ENCODE peak calls at places on chromosome 15, in eight cellular contexts. I, H, Q, J, V, O, E and Z are unnamed samples.
A peak's percentile ranks its signal among the peaks of the same experiment; 100 is the strongest.

GRCh38 chr15:61816856-61817255 is 243.4 kb downstream of the VPS13C start:
- DNase-seq in O (no peak), E (no peak), V (no peak), Q (no peak), J (no peak), H (no peak), I (no peak), Z (no peak)

GRCh38 chr15:101437618-101438481 is 51.7 kb downstream of the PCSK6 start:
- DNase-seq in Q (no peak), V (no peak), H (no peak), I (no peak), E (no peak), J (no peak), O (no peak), Z (no peak)

GRCh38 chr15:98150084-98150483 is 189.6 kb downstream of the ARRDC4 start:
- DNase-seq in Q (no peak), I (no peak), V (no peak), H (no peak), O (no peak), E (no peak), J (no peak), Z (no peak)

GRCh38 chr15:51681303-51681963 is at the start of gene SCG3:
- DNase-seq in J (peak; percentile 47), V (peak; percentile 68), H (peak; percentile 80), E (peak; percentile 99), Q (peak; percentile 65), O (peak; percentile 85), I (peak; percentile 81), Z (peak; percentile 97)

GRCh38 chr15:96329403-96329981 is 1.0 kb upstream of the NR2F2 start:
- DNase-seq in Q (no peak), H (no peak), E (no peak), V (peak; percentile 59), I (no peak), O (peak; percentile 19), J (no peak), Z (peak; percentile 13)

GRCh38 chr15:41048397-41048796 is 67.7 kb downstream of the INO80 start:
- DNase-seq in Q (no peak), E (no peak), V (no peak), I (no peak), O (no peak), H (no peak), J (peak; percentile 21), Z (no peak)

GRCh38 chr15:98009169-98009568 is 48.7 kb downstream of the ARRDC4 start:
- DNase-seq in O (no peak), V (no peak), Q (no peak), H (no peak), E (no peak), J (no peak), I (peak; percentile 45), Z (no peak)

GRCh38 chr15:29270976-29271375 is 1.4 kb upstream of the NSMCE3 start:
- DNase-seq in I (peak; percentile 28), Q (peak; percentile 55), E (no peak), H (no peak), V (peak; percentile 13), J (no peak), O (no peak), Z (no peak)

GRCh38 chr15:30859091-30859874 is 44.4 kb upstream of the FAN1 start:
- DNase-seq in H (peak; percentile 47), E (no peak), V (peak; percentile 16), Q (peak; percentile 29), J (peak; percentile 14), I (no peak), O (no peak), Z (peak; percentile 49)

GRCh38 chr15:38551720-38552627 is 12.6 kb downstream of the RASGRP1 start:
- DNase-seq in E (no peak), J (no peak), V (no peak), H (no peak), I (no peak), Q (no peak), O (no peak), Z (no peak)

GRCh38 chr15:25058080-25058785 is 103.4 kb downstream of the SNRPN start:
- DNase-seq in H (no peak), V (no peak), I (no peak), E (peak; percentile 17), Q (no peak), O (no peak), J (no peak), Z (no peak)
- H3K9me3 ChIP-seq in H (no peaks in the 10 kb centered on the region), V (peaks cover 32% of the 10 kb centered on the region), I (peaks cover 98% of the 10 kb centered on the region), E (peaks cover 92% of the 10 kb centered on the region), Q (peaks cover 100% of the 10 kb centered on the region), O (peaks cover 26% of the 10 kb centered on the region), J (peaks cover 100% of the 10 kb centered on the region), Z (peaks cover 40% of the 10 kb centered on the region)

GRCh38 chr15:76336254-76337046 is at the start of gene ISL2:
- DNase-seq in O (peak; percentile 78), V (peak; percentile 36), H (peak; percentile 99), I (peak; percentile 90), Q (peak; percentile 96), E (peak; percentile 97), J (peak; percentile 95), Z (peak; percentile 97)
- H3K9ac ChIP-seq in O (peak within 1 kb of the TSS; percentile 62), V (no peak within 1 kb of the TSS), H (peak within 1 kb of the TSS; percentile 91), I (no peak within 1 kb of the TSS), Q (peak within 1 kb of the TSS; percentile 88), E (peak within 1 kb of the TSS; percentile 68), J (peak within 1 kb of the TSS; percentile 89), Z (no peak within 1 kb of the TSS)

DNA sequence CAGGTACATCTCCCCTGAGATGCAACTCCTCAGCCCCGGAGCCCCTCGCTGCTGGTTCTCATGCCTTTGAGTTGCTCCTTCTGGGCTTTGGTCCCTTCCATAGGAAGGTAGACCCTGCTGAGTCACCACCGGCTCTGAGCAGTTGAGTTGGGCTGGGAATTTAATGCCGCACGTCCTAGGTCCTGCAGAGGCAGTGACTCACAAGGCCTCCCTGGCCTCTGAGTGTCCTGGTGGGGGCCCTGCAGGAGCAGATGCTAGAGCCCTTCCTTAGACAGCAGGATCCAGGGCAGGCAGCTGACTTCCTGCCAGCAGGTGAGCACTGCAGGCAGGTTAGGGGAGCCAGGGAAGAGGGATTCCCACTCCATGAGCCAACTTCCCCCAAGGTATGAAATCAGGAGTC is 5.5 kb upstream of the NTRK3 start:
- DNase-seq in H (no peak), V (peak; percentile 54), Q (no peak), E (peak; percentile 44), J (no peak), I (no peak), O (no peak), Z (no peak)
- H3K27me3 ChIP-seq in H (peaks cover 24% of the 10 kb centered on the region), V (peaks cover 15% of the 10 kb centered on the region), Q (peaks cover 20% of the 10 kb centered on the region), E (no peaks in the 10 kb centered on the region), J (peaks cover 6% of the 10 kb centered on the region), I (peaks cover 9% of the 10 kb centered on the region), O (peaks cover 14% of the 10 kb centered on the region), Z (peaks cover 67% of the 10 kb centered on the region)

GRCh38 chr15:25175033-25175788 is 220.4 kb downstream of the SNRPN start:
- DNase-seq in V (no peak), H (peak; percentile 2), I (no peak), O (no peak), J (no peak), E (no peak), Q (no peak), Z (no peak)
- H3K9me3 ChIP-seq in V (no peaks in the 10 kb centered on the region), H (no peaks in the 10 kb centered on the region), I (peaks cover 38% of the 10 kb centered on the region), O (peaks cover 6% of the 10 kb centered on the region), J (peaks cover 99% of the 10 kb centered on the region), E (peaks cover 71% of the 10 kb centered on the region), Q (peaks cover 70% of the 10 kb centered on the region), Z (no peaks in the 10 kb centered on the region)

DNA sequence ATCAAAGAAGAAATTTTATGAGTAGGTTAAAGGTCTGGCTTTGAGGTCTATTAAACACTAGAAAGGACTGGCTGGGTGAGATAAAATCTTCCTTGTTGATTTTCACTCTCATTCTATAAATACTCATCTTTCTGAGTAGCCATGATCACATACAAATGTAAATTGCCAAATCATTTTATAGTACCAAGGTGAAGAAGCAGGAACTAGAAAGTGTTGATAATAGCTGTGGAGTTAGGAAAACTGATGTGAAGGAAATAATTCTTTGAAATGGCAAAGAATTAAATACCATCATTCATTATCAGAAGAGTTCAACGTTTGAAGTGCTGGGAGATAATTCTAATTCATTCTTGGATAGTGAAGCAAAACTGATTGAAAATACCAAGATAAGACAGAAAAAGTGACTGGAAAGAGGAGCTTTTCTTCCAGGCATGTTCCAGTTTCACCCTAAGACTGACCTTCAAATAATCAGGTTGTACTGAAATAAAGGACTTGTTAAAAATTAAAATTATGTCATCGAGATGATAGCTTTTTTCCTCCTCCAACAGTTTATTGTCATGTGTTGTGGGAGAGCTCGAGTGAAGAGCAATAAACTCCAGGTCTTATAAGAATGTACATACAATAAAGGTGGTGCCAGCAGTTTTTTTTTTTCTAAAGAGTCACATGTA is 17.4 kb downstream of the THBS1 start:
- DNase-seq in O (no peak), H (no peak), E (no peak), J (no peak), V (no peak), I (peak; percentile 58), Q (peak; percentile 80), Z (no peak)
- H3K9ac ChIP-seq in O (no peak overlapping the region), H (no peak overlapping the region), E (no peak overlapping the region), J (no peak overlapping the region), V (no peak overlapping the region), I (no peak overlapping the region), Q (no peak overlapping the region), Z (no peak overlapping the region)

GRCh38 chr15:37100109-37100873 is at the start of gene MEIS2:
- DNase-seq in J (peak; percentile 83), I (peak; percentile 87), Q (peak; percentile 96), E (peak; percentile 90), O (peak; percentile 78), H (peak; percentile 97), V (peak; percentile 98), Z (peak; percentile 94)
- H3K27me3 ChIP-seq in J (no peaks in the 10 kb centered on the region), I (no peaks in the 10 kb centered on the region), Q (no peaks in the 10 kb centered on the region), E (peaks cover 71% of the 10 kb centered on the region), O (peaks cover 60% of the 10 kb centered on the region), H (no peaks in the 10 kb centered on the region), V (no peaks in the 10 kb centered on the region), Z (peaks cover 75% of the 10 kb centered on the region)

GRCh38 chr15:80367661-80368060 is 36.5 kb upstream of the ARNT2 start:
- DNase-seq in Q (no peak), O (no peak), E (no peak), H (no peak), I (peak; percentile 1), J (no peak), V (no peak), Z (no peak)
- H3K9me3 ChIP-seq in Q (peaks cover 22% of the 10 kb centered on the region), O (no peaks in the 10 kb centered on the region), E (peaks cover 18% of the 10 kb centered on the region), H (no peaks in the 10 kb centered on the region), I (peaks cover 12% of the 10 kb centered on the region), J (peaks cover 33% of the 10 kb centered on the region), V (no peaks in the 10 kb centered on the region), Z (peaks cover 3% of the 10 kb centered on the region)

GRCh38 chr15:53171571-53171970 is 381.4 kb upstream of the ONECUT1 start:
- DNase-seq in E (no peak), H (no peak), J (peak; percentile 9), Q (no peak), O (no peak), V (no peak), I (no peak), Z (no peak)
- H3K9ac ChIP-seq in E (no peak overlapping the region), H (no peak overlapping the region), J (no peak overlapping the region), Q (no peak overlapping the region), O (no peak overlapping the region), V (no peak overlapping the region), I (no peak overlapping the region), Z (no peak overlapping the region)

GRCh38 chr15:67833504-67834248 is 6.2 kb downstream of the RNU6-1 start:
- DNase-seq in I (no peak), E (peak; percentile 81), O (peak; percentile 55), V (no peak), H (peak; percentile 92), J (peak; percentile 34), Q (no peak), Z (peak; percentile 90)
- H3K27me3 ChIP-seq in I (peaks cover 51% of the 10 kb centered on the region), E (peaks cover 90% of the 10 kb centered on the region), O (peaks cover 75% of the 10 kb centered on the region), V (peaks cover 77% of the 10 kb centered on the region), H (no peaks in the 10 kb centered on the region), J (peaks cover 61% of the 10 kb centered on the region), Q (peaks cover 84% of the 10 kb centered on the region), Z (peaks cover 99% of the 10 kb centered on the region)